ENCODE peak calls at places on chromosomes 13 and 19, in ten cellular contexts. A is heart left ventricle, T is thoracic aorta, B is MM.1S, E is adrenal gland, Y is SJSA1, X is GM23338, P is ascending aorta, F is heart right ventricle, N is right cardiac atrium. W is an unnamed sample. For H3K4me1, the result is how much of the 10 kb centered on the place peaks cover.

GRCh38 chr19:44582581-44583265 is 30.6 kb upstream of the IGSF23 start:
- DNase-seq in A (no peak), X (peak), E (peak), B (no peak), P (no peak), Y (no peak), N (peak), T (no peak), F (peak), W (no peak)

GRCh38 chr13:40694426-40694825 is 28.0 kb upstream of the FOXO1 start:
- DNase-seq in N (no peak), B (no peak), X (no peak), Y (no peak), P (no peak), A (no peak), T (no peak), F (no peak), E (no peak), W (no peak)

GRCh38 chr13:33636955-33637670 is 180.8 kb upstream of the RFC3 start:
- DNase-seq in X (no peak), P (no peak), B (no peak), F (no peak), Y (no peak), E (no peak), A (no peak), T (no peak), N (no peak), W (no peak)

GRCh38 chr13:33577037-33577436 is 240.9 kb upstream of the RFC3 start:
- DNase-seq in Y (no peak), E (no peak), X (no peak), P (no peak), T (no peak), F (no peak), B (no peak), A (no peak), N (no peak), W (no peak)

GRCh38 chr19:2867025-2867991 is at the start of gene ZNF556:
- DNase-seq in A (no peak), F (no peak), X (peak), N (no peak), P (no peak), T (no peak), Y (peak), B (peak), E (no peak), W (no peak)

GRCh38 chr13:35767256-35767981 is 290.9 kb upstream of the MAB21L1 start:
- DNase-seq in F (no peak), A (no peak), X (no peak), N (no peak), B (no peak), E (no peak), T (no peak), P (no peak), Y (no peak), W (no peak)

GRCh38 chr19:54572696-54573311 is 786 bp upstream of the LILRA2 start:
- DNase-seq in P (no peak), F (no peak), A (no peak), X (peak), B (no peak), Y (no peak), T (no peak), E (peak), N (no peak), W (no peak)

GRCh38 chr13:100156786-100157185 is 67.9 kb downstream of the PCCA start:
- DNase-seq in T (no peak), F (no peak), A (no peak), X (no peak), N (no peak), Y (peak), P (no peak), B (no peak), E (no peak), W (no peak)

GRCh38 chr13:74839656-74840055 is 642.3 kb downstream of the TBC1D4 start:
- DNase-seq in F (no peak), N (no peak), A (no peak), P (no peak), Y (no peak), B (no peak), X (no peak), E (no peak), T (no peak), W (no peak)

GRCh38 chr19:927044-927706 is 1.3 kb downstream of the ARID3A start:
- DNase-seq in A (peak), T (no peak), N (peak), P (peak), Y (no peak), X (peak), E (peak), F (peak), B (no peak), W (peak)

GRCh38 chr13:104854007-104854406 is 1681.5 kb downstream of the EFNB2 start:
- DNase-seq in E (no peak), N (no peak), P (no peak), X (no peak), T (no peak), F (no peak), A (no peak), Y (no peak), B (no peak), W (no peak)

GRCh38 chr13:41707192-41707858 is 250.0 kb downstream of the RGCC start:
- DNase-seq in F (no peak), X (no peak), A (no peak), P (no peak), B (no peak), E (no peak), Y (no peak), N (no peak), T (no peak), W (no peak)

GRCh38 chr13:28761586-28761985 is 42.8 kb upstream of the SLC46A3 start:
- DNase-seq in P (no peak), A (no peak), N (no peak), F (no peak), E (no peak), T (no peak), B (no peak), X (no peak), Y (peak), W (no peak)

GRCh38 chr13:98441056-98441676 is 135.7 kb downstream of the STK24 start:
- DNase-seq in A (no peak), Y (no peak), B (no peak), E (no peak), X (no peak), T (no peak), F (no peak), P (no peak), N (no peak), W (no peak)

GRCh38 chr13:44236370-44236769 is 137.3 kb upstream of the SERP2 start:
- DNase-seq in N (no peak), Y (no peak), T (no peak), P (no peak), A (no peak), B (no peak), E (peak), X (no peak), F (no peak), W (peak)

GRCh38 chr13:26247011-26247410 is 6.9 kb upstream of the CDK8 start:
- DNase-seq in F (no peak), P (no peak), B (no peak), E (no peak), X (no peak), T (no peak), A (no peak), N (no peak), Y (no peak), W (no peak)

GRCh38 chr19:47673426-47673825 is 39.8 kb upstream of the EHD2 start:
- DNase-seq in B (no peak), E (no peak), P (no peak), X (no peak), Y (no peak), N (no peak), F (no peak), A (peak), T (no peak), W (no peak)

GRCh38 chr13:82330499-82330898 is 1551.8 kb downstream of the SLITRK1 start:
- DNase-seq in E (peak), F (no peak), P (no peak), Y (no peak), N (no peak), B (peak), T (no peak), X (peak), A (no peak), W (no peak)

GRCh38 chr13:44147222-44147621 is 226.4 kb upstream of the SERP2 start:
- DNase-seq in X (no peak), F (no peak), E (no peak), A (no peak), Y (no peak), P (no peak), N (no peak), T (no peak), B (no peak), W (no peak)

GRCh38 chr19:374183-374885 is 29.7 kb upstream of the MIER2 start:
- DNase-seq in N (no peak), P (peak), Y (no peak), T (no peak), F (no peak), E (no peak), B (no peak), A (peak), X (no peak), W (no peak)

GRCh38 chr19:14733574-14733973 is 43.7 kb downstream of the ZNF333 start:
- DNase-seq in Y (no peak), P (no peak), T (no peak), E (no peak), A (no peak), N (no peak), X (no peak), B (no peak), F (no peak), W (no peak)

GRCh38 chr19:50328257-50329145 is 676 bp downstream of the KCNC3 start:
- DNase-seq in A (no peak), E (no peak), B (no peak), T (no peak), P (no peak), Y (no peak), N (peak), X (peak), F (peak), W (no peak)

GRCh38 chr13:74246398-74246975 is 112.3 kb upstream of the KLF12 start:
- DNase-seq in P (no peak), E (peak), N (no peak), A (no peak), X (no peak), B (no peak), T (no peak), Y (no peak), F (no peak), W (peak)

GRCh38 chr19:44644391-44645016 is 794 bp downstream of the PVR start:
- DNase-seq in X (peak), Y (peak), B (no peak), E (peak), P (peak), N (no peak), T (no peak), A (no peak), F (no peak), W (no peak)

GRCh38 chr19:40650749-40651305 is 39.6 kb downstream of the NUMBL start:
- DNase-seq in T (no peak), E (no peak), F (no peak), A (no peak), N (peak), P (peak), B (no peak), Y (no peak), X (no peak), W (peak)

GRCh38 chr13:103371271-103371670 is 305.1 kb upstream of the SLC10A2 start:
- DNase-seq in Y (no peak), N (no peak), X (no peak), P (no peak), E (no peak), T (no peak), F (no peak), A (no peak), B (no peak), W (no peak)

GRCh38 chr13:75299913-75300862 is 181.8 kb downstream of the TBC1D4 start:
- DNase-seq in A (no peak), Y (no peak), F (no peak), P (no peak), T (no peak), B (peak), E (no peak), X (no peak), N (no peak), W (no peak)

GRCh38 chr13:32246468-32246867 is 68.7 kb downstream of the ZAR1L start:
- DNase-seq in F (peak), N (peak), P (peak), E (peak), B (peak), T (no peak), Y (peak), A (no peak), X (peak), W (peak)

GRCh38 chr13:112983428-112984196 is 14.6 kb downstream of the MCF2L start:
- DNase-seq in P (no peak), X (no peak), B (no peak), A (no peak), N (peak), Y (no peak), T (no peak), E (peak), F (peak), W (peak)

GRCh38 chr13:112885782-112886268 is 83.2 kb upstream of the MCF2L start:
- DNase-seq in E (peak), N (peak), X (peak), Y (peak), B (no peak), A (peak), F (peak), P (peak), T (no peak), W (peak)

GRCh38 chr19:16429066-16429758 is 42.6 kb downstream of the EPS15L1 start:
- DNase-seq in N (peak), X (no peak), T (no peak), F (peak), B (no peak), A (peak), E (peak), P (peak), Y (no peak), W (peak)

GRCh38 chr19:48500830-48501445 is 10.7 kb downstream of the LMTK3 start:
- DNase-seq in B (no peak), P (no peak), T (no peak), E (no peak), X (no peak), F (no peak), Y (no peak), A (no peak), N (peak), W (no peak)

GRCh38 chr13:34065915-34066314 is 248.0 kb downstream of the RFC3 start:
- DNase-seq in X (no peak), E (no peak), Y (no peak), N (no peak), P (no peak), F (no peak), A (no peak), B (no peak), T (no peak), W (no peak)

GRCh38 chr13:34696296-34696695 is 245.8 kb upstream of the NBEA start:
- DNase-seq in Y (no peak), T (no peak), F (no peak), A (no peak), P (no peak), B (no peak), E (no peak), N (no peak), X (no peak), W (no peak)

GRCh38 chr13:39468306-39468705 is 134.7 kb downstream of the LHFPL6 start:
- DNase-seq in T (no peak), F (no peak), E (no peak), B (no peak), A (no peak), N (no peak), P (no peak), Y (no peak), X (no peak), W (no peak)

GRCh38 chr13:48221301-48222190 is 11.5 kb upstream of the ITM2B start:
- DNase-seq in A (no peak), X (no peak), N (no peak), B (no peak), T (no peak), E (no peak), F (no peak), Y (peak), P (no peak), W (no peak)
- H3K4me1 ChIP-seq in A (under half), X (under half), N (under half), B (under half), T (under half), E (under half), F (under half), Y (under half), P (under half), W (under half)

DNA sequence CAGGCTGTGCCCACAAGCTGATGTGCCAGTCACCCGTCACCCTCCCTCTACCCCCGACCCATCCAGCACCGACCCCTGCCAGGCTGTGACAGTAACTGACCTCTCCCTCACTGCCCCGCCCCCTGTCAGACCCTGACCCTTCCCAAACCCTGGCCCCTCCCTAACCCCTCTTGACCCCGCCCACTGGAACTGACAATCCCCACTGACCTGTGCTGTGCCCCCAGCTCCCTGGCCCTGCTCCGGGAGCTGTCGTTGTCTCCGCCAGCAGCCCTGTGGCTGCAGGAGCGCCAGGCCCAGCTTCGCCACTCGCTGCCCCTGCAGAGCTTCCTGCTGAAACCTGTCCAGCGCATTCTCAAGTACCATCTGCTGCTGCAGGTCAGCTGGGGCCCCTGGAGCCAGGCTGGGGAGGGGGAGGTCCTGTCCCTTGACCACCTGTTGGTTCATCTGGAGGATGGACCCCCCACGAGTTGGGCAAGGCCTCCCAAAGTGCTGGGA is 4.2 kb downstream of the PLEKHG2 start:
- DNase-seq in B (no peak), Y (no peak), T (no peak), N (peak), A (no peak), P (no peak), X (no peak), E (no peak), F (no peak), W (no peak)
- H3K4me1 ChIP-seq in B (under half), Y (under half), T (under half), N (under half), A (under half), P (under half), X (under half), E (under half), F (under half), W (under half)

DNA sequence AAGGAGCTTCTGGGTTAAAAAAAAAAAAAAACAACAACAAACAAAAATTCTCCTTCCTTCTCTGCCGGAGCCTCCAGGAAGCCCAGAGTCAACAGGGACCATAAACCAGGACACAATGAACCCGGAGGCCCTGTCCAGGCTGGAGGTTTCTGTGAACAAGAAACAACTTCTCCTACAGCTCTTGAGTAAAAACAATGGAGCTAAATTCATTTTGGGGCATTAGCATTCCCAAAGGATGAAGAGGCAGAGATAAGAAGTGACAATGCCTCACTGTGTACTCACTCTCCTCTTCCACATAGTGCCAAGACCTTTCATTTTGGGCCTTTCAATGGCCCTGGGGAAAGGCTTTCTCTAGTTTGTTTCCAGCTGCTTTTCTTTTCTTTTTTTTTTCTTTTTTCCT is 9.0 kb downstream of the RHPN2 start:
- DNase-seq in E (no peak), B (no peak), P (no peak), F (no peak), Y (peak), T (no peak), X (no peak), A (no peak), N (peak), W (no peak)
- H3K4me1 ChIP-seq in E (under half), B (under half), P (under half), F (under half), Y (under half), T (under half), X (under half), A (under half), N (under half), W (under half)

GRCh38 chr13:29810145-29810742 is 40.2 kb downstream of the UBL3 start:
- DNase-seq in B (no peak), P (no peak), N (no peak), X (no peak), T (no peak), Y (no peak), F (no peak), E (no peak), A (no peak), W (no peak)

GRCh38 chr13:29805994-29806748 is 44.2 kb downstream of the UBL3 start:
- DNase-seq in T (no peak), F (no peak), Y (no peak), P (no peak), N (no peak), E (no peak), X (no peak), B (no peak), A (no peak), W (no peak)

GRCh38 chr13:29803221-29803620 is 47.2 kb downstream of the UBL3 start:
- DNase-seq in X (no peak), N (no peak), E (no peak), A (no peak), Y (no peak), T (no peak), P (no peak), B (no peak), F (no peak), W (no peak)

GRCh38 chr13:29810898-29811297 is 39.5 kb downstream of the UBL3 start:
- DNase-seq in A (no peak), P (no peak), T (no peak), N (no peak), B (no peak), E (no peak), Y (no peak), X (no peak), F (no peak), W (no peak)

DNA sequence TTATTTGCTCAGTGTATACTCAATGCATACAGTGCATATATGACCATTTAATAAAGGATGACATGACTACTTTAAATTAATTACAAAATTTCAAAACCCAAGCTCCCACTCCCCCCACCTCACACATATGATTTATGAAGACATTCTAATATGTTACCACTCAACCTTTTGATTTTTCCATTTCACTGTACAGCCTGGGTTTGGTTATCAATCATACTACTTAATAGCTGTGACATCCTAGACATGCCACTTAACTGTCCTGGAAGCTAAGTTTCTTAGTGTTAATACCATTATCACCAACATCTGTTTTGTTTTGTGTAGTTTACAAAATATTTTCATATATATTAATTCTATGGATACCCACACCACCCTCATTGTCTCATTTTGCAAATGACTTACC is 42.2 kb downstream of the UBL3 start:
- DNase-seq in F (no peak), T (no peak), B (no peak), A (no peak), N (no peak), E (no peak), X (no peak), P (no peak), Y (no peak), W (no peak)
- H3K4me1 ChIP-seq in F (under half), T (under half), B (under half), A (under half), N (under half), E (under half), X (under half), P (under half), Y (under half), W (under half)

GRCh38 chr19:6533746-6534418 is 3.1 kb downstream of the TNFSF9 start:
- DNase-seq in P (no peak), Y (no peak), E (no peak), X (peak), B (no peak), F (no peak), A (no peak), T (no peak), N (no peak), W (no peak)
- H3K4me1 ChIP-seq in P (under half), Y (under half), E (under half), X (under half), B (under half), F (under half), A (under half), T (under half), N (under half), W (under half)

GRCh38 chr19:4712771-4713170 is 10.9 kb downstream of the DPP9 start:
- DNase-seq in X (no peak), Y (no peak), E (no peak), A (no peak), F (no peak), B (no peak), T (no peak), N (peak), P (no peak), W (no peak)
- H3K4me1 ChIP-seq in X (under half), Y (half or more), E (under half), A (half or more), F (half or more), B (under half), T (under half), N (under half), P (under half), W (half or more)

GRCh38 chr19:7504684-7505083 is 11.2 kb upstream of the ZNF358 start:
- DNase-seq in B (no peak), A (no peak), Y (no peak), P (no peak), F (no peak), X (no peak), N (no peak), T (no peak), E (no peak), W (no peak)
- H3K4me1 ChIP-seq in B (under half), A (under half), Y (under half), P (under half), F (under half), X (under half), N (under half), T (under half), E (under half), W (under half)

W was measured in right atrium auricular region.